ENCODE peak calls at places on chromosome 10, in four cellular contexts. Z is mammary epithelial cell, K is A549, W is pancreas. V is an unnamed sample. For H3K4me1, the result is how much of the 10 kb centered on the place peaks cover.

GRCh38 chr10:31319602-31320178 is 674 bp downstream of the ZEB1 start:
- DNase-seq in Z (no peak), K (no peak), W (peak), V (no peak)

GRCh38 chr10:3773465-3774017 is 11.5 kb downstream of the KLF6 start:
- DNase-seq in Z (peak), K (no peak), W (no peak), V (no peak)

GRCh38 chr10:34730726-34731125 is 84.4 kb downstream of the PARD3 start:
- DNase-seq in Z (no peak), K (no peak), W (no peak), V (no peak)

GRCh38 chr10:110040767-110041478 is 33.1 kb downstream of the ADD3 start:
- DNase-seq in Z (peak), K (no peak), W (no peak), V (no peak)

GRCh38 chr10:44956717-44957706 is 2.6 kb upstream of the RASSF4 start:
- DNase-seq in Z (no peak), K (no peak), W (no peak), V (no peak)

GRCh38 chr10:116099031-116099430 is 174.0 kb downstream of the GFRA1 start:
- DNase-seq in Z (no peak), K (no peak), W (no peak), V (no peak)

GRCh38 chr10:131812012-131812403 is 88.8 kb upstream of the PPP2R2D start:
- DNase-seq in Z (no peak), K (no peak), W (no peak), V (no peak)

GRCh38 chr10:94293344-94293743 is 69.4 kb downstream of the NOC3L start:
- DNase-seq in Z (no peak), K (no peak), W (no peak), V (no peak)

GRCh38 chr10:17460732-17461131 is 6.3 kb upstream of the ST8SIA6 start:
- DNase-seq in Z (no peak), K (no peak), W (no peak), V (no peak)

GRCh38 chr10:34959321-34959720 is 130.8 kb downstream of the CUL2 start:
- DNase-seq in Z (no peak), K (no peak), W (no peak), V (no peak)

GRCh38 chr10:126598009-126598408 is 72.5 kb downstream of the C10orf90 start:
- DNase-seq in Z (peak), K (peak), W (peak), V (peak)

GRCh38 chr10:4144802-4145201 is 359.8 kb upstream of the KLF6 start:
- DNase-seq in Z (peak), K (no peak), W (no peak), V (no peak)

GRCh38 chr10:90787906-90788491 is 69.8 kb downstream of the HTR7 start:
- DNase-seq in Z (peak), K (peak), W (no peak), V (peak)

GRCh38 chr10:90111671-90112070 is 410.3 kb downstream of the KIF20B start:
- DNase-seq in Z (peak), K (no peak), W (no peak), V (no peak)

GRCh38 chr10:82815680-82816079 is 940.7 kb downstream of the NRG3 start:
- DNase-seq in Z (no peak), K (no peak), W (peak), V (no peak)

GRCh38 chr10:21519981-21520436 is 5.5 kb downstream of the SKIDA1 start:
- DNase-seq in Z (peak), K (no peak), W (no peak), V (peak)

GRCh38 chr10:63110940-63111339 is 22.2 kb upstream of the NRBF2 start:
- DNase-seq in Z (no peak), K (no peak), W (no peak), V (no peak)

GRCh38 chr10:12186324-12186723 is 9.4 kb downstream of the NUDT5 start:
- DNase-seq in Z (no peak), K (no peak), W (no peak), V (no peak)

GRCh38 chr10:48517911-48518321 is 87.0 kb downstream of the ARHGAP22 start:
- DNase-seq in Z (no peak), K (no peak), W (no peak), V (no peak)

GRCh38 chr10:36489928-36490279 is 635.5 kb upstream of the ANKRD30A start:
- DNase-seq in Z (peak), K (no peak), W (no peak), V (no peak)

GRCh38 chr10:85648279-85648754 is 718.3 kb downstream of the GRID1 start:
- DNase-seq in Z (peak), K (no peak), W (no peak), V (no peak)

GRCh38 chr10:6363516-6363915 is 160.8 kb downstream of the PFKFB3 start:
- DNase-seq in Z (no peak), K (no peak), W (no peak), V (peak)

DNA sequence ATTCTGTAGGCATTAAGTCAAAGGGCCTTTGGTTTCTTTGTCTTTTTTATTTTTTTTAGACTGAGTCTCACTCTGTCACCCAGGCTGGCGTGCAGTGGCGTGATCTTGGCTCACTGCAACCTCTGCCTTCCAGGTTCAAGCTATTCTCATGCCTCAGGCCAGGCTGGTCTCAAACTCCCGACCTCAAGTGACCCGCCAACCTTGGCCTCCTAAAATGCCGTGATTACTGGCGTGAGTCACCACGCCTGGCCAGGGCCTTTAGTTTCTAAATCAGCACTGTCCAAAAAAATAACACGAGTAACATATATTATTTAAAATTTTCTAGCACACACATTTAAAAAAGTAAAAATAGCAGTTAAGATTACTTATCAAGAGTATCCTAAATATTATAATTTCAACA is 11.1 kb upstream of the ACSL5 start:
- DNase-seq in Z (no peak), K (no peak), W (no peak), V (peak)
- H3K4me1 ChIP-seq in Z (under half), K (under half), W (under half), V (under half)

DNA sequence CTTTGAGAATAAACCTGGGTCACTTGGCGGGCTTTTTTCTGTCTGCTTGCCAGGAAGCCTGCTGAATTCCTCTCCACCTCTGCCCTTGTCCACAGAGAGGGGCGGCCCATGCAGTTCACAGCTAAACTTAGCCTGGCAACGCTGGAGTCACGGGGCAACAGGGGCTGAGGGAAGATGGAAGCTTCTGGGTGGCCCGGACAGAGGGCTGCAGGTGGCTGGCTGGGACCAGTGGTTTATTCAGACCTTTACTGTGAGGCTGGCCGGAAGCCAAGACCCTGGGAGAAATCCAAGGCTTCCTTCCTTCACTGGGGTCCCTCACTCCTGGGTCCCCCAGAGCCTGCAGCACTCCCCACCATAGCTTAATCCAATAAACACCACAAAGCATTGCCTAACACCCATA is 17.0 kb downstream of the ITPRIP start:
- DNase-seq in Z (no peak), K (no peak), W (no peak), V (no peak)
- H3K4me1 ChIP-seq in Z (half or more), K (under half), W (under half), V (under half)

GRCh38 chr10:115059301-115059898 is 33.8 kb upstream of the ATRNL1 start:
- DNase-seq in Z (no peak), K (no peak), W (no peak), V (no peak)

GRCh38 chr10:115052216-115052615 is 40.9 kb upstream of the ATRNL1 start:
- DNase-seq in Z (no peak), K (no peak), W (no peak), V (no peak)

GRCh38 chr10:115051216-115051615 is 41.9 kb upstream of the ATRNL1 start:
- DNase-seq in Z (no peak), K (no peak), W (no peak), V (no peak)

GRCh38 chr10:115050375-115050960 is 42.7 kb upstream of the ATRNL1 start:
- DNase-seq in Z (no peak), K (no peak), W (no peak), V (no peak)

DNA sequence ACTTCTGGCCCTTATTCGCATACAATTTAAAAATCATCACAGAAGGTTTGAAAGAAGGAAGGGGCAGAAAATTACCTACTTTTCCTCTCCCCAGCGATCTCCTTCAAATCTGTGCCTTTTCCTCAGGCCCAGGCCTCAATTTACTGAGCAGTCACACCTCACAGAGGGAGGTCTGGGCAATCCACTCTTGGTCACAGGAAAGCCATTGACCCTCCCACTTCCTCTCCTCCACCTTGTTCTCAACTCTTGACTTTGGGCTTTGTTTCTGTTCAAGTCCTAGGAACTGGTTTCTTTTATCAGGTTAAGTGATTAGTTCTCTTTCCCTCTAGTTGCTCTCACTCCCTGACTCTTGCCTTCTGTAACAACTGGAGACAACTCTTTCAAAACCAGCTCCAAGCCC is 37.0 kb upstream of the ATRNL1 start:
- DNase-seq in Z (no peak), K (no peak), W (no peak), V (no peak)
- H3K4me1 ChIP-seq in Z (under half), K (under half), W (under half), V (under half)

GRCh38 chr10:119217401-119217800 is 10.0 kb downstream of the GRK5 start:
- DNase-seq in Z (no peak), K (no peak), W (no peak), V (no peak)
- H3K4me1 ChIP-seq in Z (under half), K (under half), W (under half), V (under half)

DNA sequence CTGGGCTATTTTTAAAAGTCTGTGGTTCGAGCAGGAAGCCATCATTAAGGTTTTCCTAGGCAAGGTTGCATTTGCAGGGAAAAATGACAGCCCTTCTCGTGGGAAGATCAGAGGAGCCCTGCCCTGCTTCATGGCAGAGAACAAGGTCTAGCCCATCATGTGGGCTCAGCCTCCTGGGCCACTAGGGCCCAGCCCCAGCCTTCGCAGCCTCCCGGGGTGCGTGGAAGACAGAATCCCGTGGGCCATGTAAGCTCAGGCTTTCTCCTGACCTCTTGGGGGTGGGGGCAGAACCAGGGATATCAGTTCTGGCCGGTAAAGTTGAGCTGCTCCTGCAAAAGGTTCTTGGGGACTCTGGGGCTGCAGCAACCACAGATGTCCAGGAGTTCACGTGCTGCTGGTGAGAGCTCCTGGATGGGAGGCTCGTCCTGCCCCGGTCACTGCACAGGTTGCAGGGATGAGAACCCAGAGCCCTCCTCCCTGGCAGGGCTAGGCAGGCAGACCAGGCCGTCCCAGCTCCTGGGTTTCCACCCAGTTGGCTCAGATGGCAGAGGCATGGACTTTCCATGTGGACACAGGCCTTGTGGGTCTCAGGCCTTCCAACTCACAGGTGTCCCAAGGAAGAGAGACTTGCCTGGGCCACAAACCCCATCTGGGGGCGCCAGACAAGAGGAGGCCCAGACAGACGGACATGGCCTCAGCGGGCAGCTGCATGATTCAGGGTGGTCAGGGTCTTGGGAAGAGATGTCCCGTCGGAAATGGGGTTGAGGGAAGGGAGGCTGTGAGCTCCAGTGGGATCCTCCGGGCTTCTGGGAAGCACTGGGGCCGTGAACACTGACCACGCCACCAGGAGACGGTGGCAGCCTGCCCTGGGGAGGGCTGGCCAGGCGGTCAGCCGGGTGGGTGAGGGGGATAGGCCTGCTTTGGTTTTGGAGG is 126.2 kb downstream of the NEURL1 start:
- DNase-seq in Z (no peak), K (no peak), W (no peak), V (no peak)
- H3K4me1 ChIP-seq in Z (under half), K (under half), W (under half), V (under half)

V was measured in small intestine.